ENCODE peak calls at places on chromosomes 7 and 10, in seven cellular contexts. V, I, U, M, O, Q and A are unnamed samples.

GRCh38 chr10:114246679-114247305 is 7.7 kb downstream of the VWA2 start:
- DNase-seq in V (peak), I (no peak), U (no peak), M (no peak), O (no peak), Q (no peak), A (no peak)

GRCh38 chr7:118250860-118251494 is 26.5 kb downstream of the ANKRD7 start:
- DNase-seq in V (no peak), I (no peak), U (no peak), M (no peak), O (no peak), Q (no peak), A (no peak)

GRCh38 chr7:128890306-128891109 is 20.0 kb downstream of the KCP start:
- DNase-seq in V (no peak), I (no peak), U (no peak), M (peak), O (peak), Q (no peak), A (no peak)

GRCh38 chr10:83167081-83167480 is 972.2 kb upstream of the GHITM start:
- DNase-seq in V (no peak), I (no peak), U (no peak), M (no peak), O (no peak), Q (no peak), A (no peak)

GRCh38 chr7:25636168-25636567 is 407.9 kb upstream of the NPVF start:
- DNase-seq in V (no peak), I (no peak), U (peak), M (no peak), O (no peak), Q (no peak), A (no peak)

GRCh38 chr7:139650429-139651100 is 127.1 kb downstream of the CLEC2L start:
- DNase-seq in V (peak), I (no peak), U (no peak), M (no peak), O (no peak), Q (no peak), A (no peak)

GRCh38 chr7:152144557-152145245 is 119.2 kb downstream of the GALNT11 start:
- DNase-seq in V (no peak), I (no peak), U (no peak), M (no peak), O (no peak), Q (no peak), A (no peak)

GRCh38 chr10:70481831-70482530 is 3.4 kb downstream of the PALD1 start:
- DNase-seq in V (no peak), I (no peak), U (no peak), M (no peak), O (no peak), Q (peak), A (peak)

GRCh38 chr7:131480384-131481315 is 75.8 kb downstream of the PODXL start:
- DNase-seq in V (peak), I (peak), U (no peak), M (no peak), O (peak), Q (no peak), A (no peak)

GRCh38 chr10:78316451-78316931 is 282.8 kb downstream of the RPS24 start:
- DNase-seq in V (peak), I (no peak), U (no peak), M (no peak), O (no peak), Q (peak), A (peak)

GRCh38 chr7:17681965-17682364 is 258.3 kb downstream of the SNX13 start:
- DNase-seq in V (peak), I (no peak), U (no peak), M (no peak), O (no peak), Q (no peak), A (no peak)

GRCh38 chr7:4683884-4684565 is 1.9 kb downstream of the FOXK1 start:
- DNase-seq in V (peak), I (no peak), U (no peak), M (no peak), O (no peak), Q (peak), A (no peak)

GRCh38 chr7:151694828-151695580 is 175.3 kb upstream of the RHEB start:
- DNase-seq in V (no peak), I (no peak), U (no peak), M (no peak), O (peak), Q (no peak), A (peak)

GRCh38 chr7:13117103-13117502 is 429.7 kb downstream of the ARL4A start:
- DNase-seq in V (no peak), I (peak), U (peak), M (no peak), O (peak), Q (no peak), A (no peak)

GRCh38 chr7:53877688-53878087 is 664.5 kb upstream of the VSTM2A start:
- DNase-seq in V (no peak), I (no peak), U (no peak), M (no peak), O (no peak), Q (no peak), A (no peak)

GRCh38 chr10:123027861-123028260 is 19.1 kb downstream of the ACADSB start:
- DNase-seq in V (no peak), I (no peak), U (no peak), M (no peak), O (no peak), Q (no peak), A (no peak)

GRCh38 chr7:142908921-142909870 is 23.7 kb upstream of the TRPV6 start:
- DNase-seq in V (no peak), I (no peak), U (no peak), M (no peak), O (peak), Q (no peak), A (no peak)